ENCODE peak calls at places on chromosomes 7 and 10, in five cellular contexts. T is kidney, Q is GM23248, D is neural progenitor cell, P is HCT116. Y is an unnamed sample.

GRCh38 chr7:45410893-45411292 is 163.3 kb upstream of the ADCY1 start:
- DNase-seq in P (no peak), Q (no peak), T (no peak), D (no peak), Y (peak; percentile 15)

GRCh38 chr7:40749877-40750276 is 615.1 kb downstream of the SUGCT start:
- DNase-seq in T (no peak), Q (peak; percentile 63), P (no peak), D (no peak), Y (no peak)

GRCh38 chr10:29120216-29120615 is 168.7 kb upstream of the LYZL1 start:
- DNase-seq in D (no peak), T (no peak), Q (peak; percentile 38), P (no peak), Y (no peak)

GRCh38 chr10:7417807-7418206 is 7.0 kb upstream of the SFMBT2 start:
- DNase-seq in Q (no peak), D (no peak), T (no peak), P (no peak), Y (no peak)

GRCh38 chr7:111006691-111007090 is 84.2 kb upstream of the LRRN3 start:
- DNase-seq in T (no peak), D (no peak), Q (peak; percentile 60), P (no peak), Y (no peak)

GRCh38 chr7:113953553-113953952 is 34.7 kb upstream of the PPP1R3A start:
- DNase-seq in P (no peak), Q (no peak), T (no peak), D (no peak), Y (no peak)

GRCh38 chr10:75117996-75118395 is 6.5 kb downstream of the SAMD8 start:
- DNase-seq in D (no peak), T (no peak), Q (peak; percentile 52), P (no peak), Y (no peak)

GRCh38 chr7:4911111-4911828 is 27.8 kb upstream of the RADIL start:
- DNase-seq in D (no peak), P (no peak), Q (no peak), T (no peak), Y (no peak)

GRCh38 chr10:51706225-51706624 is 6.8 kb upstream of the CSTF2T start:
- DNase-seq in Q (peak; percentile 89), T (peak; percentile 61), P (no peak), D (no peak), Y (no peak)

GRCh38 chr10:7410306-7410799 is 481 bp downstream of the SFMBT2 start:
- DNase-seq in T (peak; percentile 76), D (peak; percentile 67), Q (peak; percentile 38), P (no peak), Y (peak; percentile 16)

GRCh38 chr10:111034598-111035310 is 42.1 kb upstream of the ADRA2A start:
- DNase-seq in D (no peak), T (no peak), P (no peak), Q (peak; percentile 51), Y (no peak)

GRCh38 chr7:40826419-40827216 is 691.8 kb downstream of the SUGCT start:
- DNase-seq in Q (peak; percentile 54), P (no peak), T (no peak), D (peak; percentile 42), Y (no peak)

GRCh38 chr7:112097524-112097923 is 108.7 kb downstream of the DOCK4 start:
- DNase-seq in Q (no peak), D (no peak), T (no peak), P (no peak), Y (no peak)

GRCh38 chr7:9863542-9863941 is 1110.1 kb upstream of the PHF14 start:
- DNase-seq in P (no peak), D (no peak), T (no peak), Q (no peak), Y (no peak)

GRCh38 chr7:93592588-93593266 is 18.2 kb upstream of the CALCR start:
- DNase-seq in Q (no peak), T (no peak), D (no peak), P (no peak), Y (no peak)

GRCh38 chr10:61835909-61836232 is 65.6 kb upstream of the ARID5B start:
- DNase-seq in Q (peak; percentile 68), D (no peak), T (no peak), P (no peak), Y (no peak)

GRCh38 chr7:106094780-106095179 is 17.3 kb downstream of the SYPL1 start:
- DNase-seq in D (no peak), Q (no peak), T (no peak), P (no peak), Y (no peak)

GRCh38 chr7:131778601-131779000 is 222.2 kb upstream of the PODXL start:
- DNase-seq in Q (no peak), D (no peak), P (no peak), T (no peak), Y (no peak)

GRCh38 chr10:98344589-98345038 is 70.4 kb downstream of the PYROXD2 start:
- DNase-seq in P (no peak), T (peak; percentile 93), Q (peak; percentile 96), D (no peak), Y (no peak)

GRCh38 chr10:114367041-114367675 is 37.1 kb downstream of the AFAP1L2 start:
- DNase-seq in D (no peak), T (no peak), P (no peak), Q (peak; percentile 5), Y (no peak)

GRCh38 chr7:17815318-17815717 is 125.0 kb downstream of the SNX13 start:
- DNase-seq in T (no peak), Q (no peak), P (no peak), D (no peak), Y (no peak)

GRCh38 chr7:127713758-127714157 is 61.8 kb downstream of the SND1 start:
- DNase-seq in D (no peak), Q (no peak), T (no peak), P (no peak), Y (no peak)

GRCh38 chr7:8433477-8434289 is at the start of gene NXPH1:
- DNase-seq in D (peak; percentile 88), T (peak; percentile 67), Q (peak; percentile 27), P (no peak), Y (peak; percentile 18)

GRCh38 chr7:105011771-105012502 is 2.1 kb upstream of the KMT2E start:
- DNase-seq in Q (peak; percentile 54), P (no peak), D (no peak), T (no peak), Y (peak; percentile 55)

GRCh38 chr10:86795353-86795752 is 38.9 kb downstream of the BMPR1A start:
- DNase-seq in T (no peak), P (peak; percentile 34), Q (peak; percentile 78), D (peak; percentile 80), Y (no peak)

GRCh38 chr7:21355406-21355874 is 72.4 kb upstream of the SP4 start:
- DNase-seq in D (no peak), P (no peak), T (no peak), Q (no peak), Y (peak; percentile 82)

GRCh38 chr7:65307651-65308299 is 65.9 kb upstream of the ZNF92 start:
- DNase-seq in Q (peak; percentile 50), P (peak; percentile 34), T (no peak), D (peak; percentile 81), Y (peak; percentile 52)

GRCh38 chr7:13117103-13117502 is 429.7 kb downstream of the ARL4A start:
- DNase-seq in D (peak; percentile 16), Q (peak; percentile 46), T (no peak), P (peak; percentile 18), Y (no peak)

GRCh38 chr10:76303682-76304316 is 872.4 kb downstream of the LRMDA start:
- DNase-seq in D (peak; percentile 91), T (peak; percentile 81), P (peak; percentile 28), Q (peak; percentile 89), Y (peak; percentile 11)

GRCh38 chr7:11831727-11832495 is at the start of gene THSD7A:
- DNase-seq in D (peak; percentile 78), T (peak; percentile 84), Q (peak; percentile 69), P (no peak), Y (peak; percentile 51)

GRCh38 chr7:149569025-149569725 is 71.6 kb upstream of the ZNF746 start:
- DNase-seq in P (no peak), Q (no peak), T (no peak), D (peak; percentile 86), Y (no peak)

GRCh38 chr7:71612011-71612410 is 480.1 kb downstream of the GALNT17 start:
- DNase-seq in T (no peak), P (no peak), Q (no peak), D (no peak), Y (no peak)

GRCh38 chr7:71613316-71613715 is 481.4 kb downstream of the GALNT17 start:
- DNase-seq in T (no peak), P (no peak), Q (peak; percentile 20), D (peak; percentile 87), Y (peak; percentile 16)

GRCh38 chr7:71612892-71613291 is 480.9 kb downstream of the GALNT17 start:
- DNase-seq in D (peak; percentile 50), P (no peak), T (no peak), Q (no peak), Y (no peak)

GRCh38 chr7:71616217-71616616 is 484.3 kb downstream of the GALNT17 start:
- DNase-seq in P (no peak), T (no peak), Q (no peak), D (no peak), Y (no peak)

DNA sequence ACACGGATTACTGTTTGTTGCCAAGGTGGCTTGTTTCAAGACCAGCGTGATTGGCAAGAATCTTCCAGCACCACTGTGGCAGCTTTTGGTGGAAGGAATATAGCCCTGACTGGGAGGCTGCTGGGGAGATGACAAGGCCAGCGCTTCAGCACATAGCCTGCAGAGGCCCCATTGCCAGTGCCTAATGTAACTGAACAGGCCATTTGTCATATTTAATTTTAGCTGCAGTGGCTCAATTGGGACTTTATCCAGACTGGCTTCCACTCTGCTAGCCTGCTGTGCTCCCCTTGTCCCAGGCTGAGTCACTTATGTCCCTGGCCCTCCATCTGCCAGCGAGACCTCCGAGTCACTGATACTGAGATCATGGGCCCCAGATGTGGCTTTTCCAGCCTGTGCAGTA is 483.1 kb downstream of the GALNT17 start:
- DNase-seq in D (no peak), T (peak; percentile 69), P (no peak), Q (peak; percentile 5), Y (no peak)
- H3K9ac ChIP-seq in D (no peak overlapping the region), T (no peak overlapping the region), P (no peak overlapping the region), Q (no peak overlapping the region), Y (no peak overlapping the region)

DNA sequence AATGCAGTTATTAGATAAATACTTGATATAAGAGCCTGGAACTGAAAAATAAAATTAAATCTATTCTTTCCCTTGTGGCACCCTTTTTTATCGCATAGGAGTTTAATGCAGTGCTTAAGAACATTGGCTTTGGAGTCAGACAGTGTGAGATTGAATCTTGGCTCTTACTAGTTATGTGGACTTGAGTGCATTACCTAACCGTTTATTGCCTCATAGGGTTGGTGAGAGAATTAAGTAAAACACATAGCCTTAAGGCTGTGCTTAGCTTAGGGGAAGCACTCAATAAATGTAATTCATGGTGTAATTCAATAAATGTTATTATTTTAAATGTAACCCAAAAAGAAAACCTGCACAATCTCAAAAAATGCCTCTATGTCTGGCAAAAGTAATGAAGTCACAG is 2.6 kb downstream of the STK17A start:
- DNase-seq in P (no peak), Q (peak; percentile 83), D (no peak), T (no peak), Y (peak; percentile 31)
- H3K9ac ChIP-seq in P (no peak overlapping the region), Q (peak overlapping the region; percentile 97), D (no peak overlapping the region), T (peak overlapping the region; percentile 16), Y (peak overlapping the region; percentile 77)

GRCh38 chr7:19116121-19117080 is 1.0 kb downstream of the TWIST1 start:
- DNase-seq in Q (peak; percentile 64), D (peak; percentile 64), T (no peak), P (no peak), Y (peak; percentile 24)
- H3K9ac ChIP-seq in Q (peak overlapping the region; percentile 95), D (no peak overlapping the region), T (peak overlapping the region; percentile 34), P (no peak overlapping the region), Y (peak overlapping the region; percentile 50)

GRCh38 chr7:26376208-26376917 is 84.7 kb downstream of the SNX10 start:
- DNase-seq in P (no peak), Q (peak; percentile 27), T (peak; percentile 85), D (peak; percentile 90), Y (peak; percentile 42)
- H3K9ac ChIP-seq in P (no peak overlapping the region), Q (no peak overlapping the region), T (peak overlapping the region; percentile 59), D (no peak overlapping the region), Y (peak overlapping the region; percentile 11)

GRCh38 chr10:31657471-31657844 is 271.2 kb downstream of the ARHGAP12 start:
- DNase-seq in P (no peak), T (no peak), Q (no peak), D (no peak), Y (no peak)
- H3K9ac ChIP-seq in P (no peak overlapping the region), T (no peak overlapping the region), Q (no peak overlapping the region), D (no peak overlapping the region), Y (no peak overlapping the region)